ENCODE peak calls at places on chromosomes 16 and 17, in five cellular contexts. N is HepG2, T is K562, I is SK-N-SH, Z is GM12878. Y is an unnamed sample.

GRCh38 chr16:2897110-2897509 is 14.1 kb downstream of the FLYWCH2 start:
- DNase-seq in I (no peak), T (peak; percentile 6), Z (no peak), N (no peak), Y (no peak)

GRCh38 chr16:67349172-67349571 is 22.6 kb downstream of the LRRC36 start:
- DNase-seq in Z (no peak), T (no peak), I (peak; percentile 33), N (peak; percentile 53), Y (no peak)

GRCh38 chr16:586645-587590 is 2.9 kb upstream of the RAB40C start:
- DNase-seq in I (no peak), N (no peak), T (no peak), Z (no peak), Y (no peak)

GRCh38 chr16:49844399-49844798 is 11.5 kb downstream of the ZNF423 start:
- DNase-seq in I (no peak), N (no peak), T (no peak), Z (no peak), Y (no peak)

GRCh38 chr16:53055603-53056527 is 1.1 kb downstream of the CHD9 start:
- DNase-seq in I (peak; percentile 43), T (peak; percentile 85), N (peak; percentile 70), Z (no peak), Y (no peak)

GRCh38 chr16:87216148-87216823 is 100.9 kb downstream of the C16orf95 start:
- DNase-seq in N (no peak), I (no peak), Z (no peak), T (no peak), Y (no peak)

GRCh38 chr16:582614-583331 is 7.1 kb upstream of the RAB40C start:
- DNase-seq in I (no peak), N (no peak), T (no peak), Z (no peak), Y (no peak)

GRCh38 chr16:4500283-4500682 is 24.1 kb downstream of the HMOX2 start:
- DNase-seq in I (no peak), T (no peak), Z (no peak), N (peak; percentile 39), Y (no peak)

GRCh38 chr17:48441231-48441711 is 11.3 kb upstream of the SKAP1 start:
- DNase-seq in T (no peak), N (no peak), Z (peak; percentile 96), I (no peak), Y (no peak)

GRCh38 chr17:57037401-57037800 is 47.6 kb upstream of the AKAP1 start:
- DNase-seq in I (no peak), Z (no peak), N (no peak), T (no peak), Y (no peak)

GRCh38 chr17:45584092-45585036 is 93.8 kb upstream of the PLEKHM1 start:
- DNase-seq in N (peak; percentile 46), I (peak; percentile 83), T (peak; percentile 64), Z (no peak), Y (peak; percentile 36)

GRCh38 chr16:74297296-74297665 is 667 bp downstream of the PSMD7 start:
- DNase-seq in Z (no peak), I (peak; percentile 56), T (peak; percentile 63), N (peak; percentile 24), Y (peak; percentile 43)

GRCh38 chr17:33169580-33170285 is 123.4 kb downstream of the ASIC2 start:
- DNase-seq in N (no peak), T (no peak), Z (no peak), I (no peak), Y (no peak)

GRCh38 chr17:77076046-77076882 is 64.5 kb upstream of the SEC14L1 start:
- DNase-seq in I (no peak), T (no peak), Z (no peak), N (no peak), Y (no peak)

GRCh38 chr17:58254803-58255202 is 16.4 kb downstream of the LPO start:
- DNase-seq in N (no peak), I (no peak), Z (no peak), T (no peak), Y (no peak)

GRCh38 chr16:88844412-88845118 is 12.2 kb downstream of the GALNS start:
- DNase-seq in T (no peak), Z (no peak), I (no peak), N (no peak), Y (no peak)

GRCh38 chr16:88850531-88851199 is 6.1 kb downstream of the GALNS start:
- DNase-seq in T (no peak), I (no peak), Z (no peak), N (no peak), Y (no peak)

GRCh38 chr16:88848557-88848956 is 8.2 kb downstream of the GALNS start:
- DNase-seq in N (no peak), Z (no peak), I (no peak), T (no peak), Y (no peak)

GRCh38 chr16:88846088-88846487 is 10.7 kb downstream of the GALNS start:
- DNase-seq in Z (no peak), T (peak; percentile 30), I (no peak), N (no peak), Y (no peak)

GRCh38 chr16:88847654-88848053 is 9.1 kb downstream of the GALNS start:
- DNase-seq in N (no peak), Z (no peak), T (no peak), I (no peak), Y (no peak)
- TF ChIP-seq FOXM1 in N (no peak), Z (no peak), T (no peak), I (no peak), Y (no peak)

GRCh38 chr17:76003915-76004314 is 3.3 kb downstream of the CDK3 start:
- DNase-seq in Z (no peak), N (no peak), I (peak; percentile 19), T (no peak), Y (no peak)

GRCh38 chr17:76004750-76005262 is 4.2 kb downstream of the CDK3 start:
- DNase-seq in T (no peak), N (no peak), I (peak; percentile 45), Z (no peak), Y (no peak)

GRCh38 chr17:76007850-76008165 is 7.2 kb downstream of the CDK3 start:
- DNase-seq in T (no peak), N (no peak), I (no peak), Z (no peak), Y (no peak)

GRCh38 chr17:76007131-76007849 is 6.6 kb downstream of the CDK3 start:
- DNase-seq in T (no peak), I (no peak), Z (no peak), N (no peak), Y (no peak)

DNA sequence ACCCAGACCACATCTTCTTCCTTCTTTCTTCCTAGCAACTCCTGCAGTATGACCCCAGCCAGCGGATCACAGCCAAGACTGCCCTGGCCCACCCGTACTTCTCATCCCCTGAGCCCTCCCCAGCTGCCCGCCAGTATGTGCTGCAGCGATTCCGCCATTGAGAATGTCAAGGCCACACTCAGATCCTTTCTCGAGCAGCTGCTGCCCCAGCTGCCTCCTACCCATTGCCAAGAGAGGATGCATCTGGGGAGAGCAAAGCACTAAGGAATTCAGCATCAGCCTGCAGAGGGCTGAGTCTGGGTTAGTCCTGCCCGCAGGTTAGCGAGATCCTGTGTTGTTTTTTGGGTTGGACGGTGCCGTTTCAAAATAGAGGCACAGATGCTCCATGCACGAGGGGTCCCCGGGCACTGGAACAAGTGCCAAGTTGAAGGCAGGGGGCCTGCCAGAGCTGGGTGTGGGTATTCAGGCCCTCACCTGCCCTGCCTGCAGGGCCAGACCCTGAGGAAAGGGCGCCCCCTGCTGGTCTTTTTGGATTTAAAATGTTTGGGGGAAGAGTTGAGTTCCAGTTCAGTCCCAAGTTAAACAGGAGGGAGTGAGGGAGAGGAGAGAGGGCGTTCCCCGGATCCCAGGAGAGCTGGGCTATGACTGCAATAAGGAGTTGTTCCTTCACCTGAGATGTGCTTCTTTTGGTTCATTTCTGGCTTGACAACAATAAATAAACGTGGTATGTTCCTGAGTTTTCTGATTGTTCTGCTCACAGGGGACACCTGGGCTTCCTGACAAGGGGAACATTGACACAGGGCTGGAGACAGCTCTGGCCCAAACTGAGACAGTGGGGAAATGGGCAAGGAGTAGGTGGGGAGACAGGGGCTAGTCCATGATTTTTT is 4.9 kb downstream of the CDK3 start:
- DNase-seq in Z (no peak), I (peak; percentile 92), T (peak; percentile 83), N (peak; percentile 82), Y (peak; percentile 83)
- TF ChIP-seq FOXM1 in Z (no peak), I (no peak), T (no peak), N (no peak), Y (no peak)

DNA sequence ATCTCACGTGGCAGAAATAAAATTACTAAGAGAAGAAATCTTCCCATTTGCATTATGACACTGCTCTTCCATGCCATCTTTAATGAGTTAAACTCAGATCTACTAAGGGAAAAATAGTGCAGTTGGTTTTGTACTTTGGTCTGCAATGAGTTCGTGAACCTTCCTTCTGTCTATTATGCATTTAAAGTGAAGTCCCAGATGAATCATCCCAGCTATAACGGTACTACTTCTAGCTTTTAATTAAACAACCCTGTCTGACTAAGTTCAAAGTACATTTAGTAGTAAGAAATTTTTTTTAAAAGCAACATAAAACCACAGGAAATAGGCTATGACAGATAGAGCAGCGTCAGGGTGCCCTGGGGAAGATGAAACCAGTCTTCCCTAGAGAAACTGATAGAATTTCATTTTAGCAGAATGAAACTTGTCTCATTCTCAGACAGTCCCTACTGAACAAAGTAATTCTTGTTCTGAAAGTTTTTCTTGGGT is 1.8 kb downstream of the TMIGD1 start:
- DNase-seq in I (no peak), N (peak; percentile 88), Z (peak; percentile 72), T (no peak), Y (no peak)
- TF ChIP-seq FOXM1 in I (no peak), N (no peak), Z (no peak), T (no peak), Y (no peak)

DNA sequence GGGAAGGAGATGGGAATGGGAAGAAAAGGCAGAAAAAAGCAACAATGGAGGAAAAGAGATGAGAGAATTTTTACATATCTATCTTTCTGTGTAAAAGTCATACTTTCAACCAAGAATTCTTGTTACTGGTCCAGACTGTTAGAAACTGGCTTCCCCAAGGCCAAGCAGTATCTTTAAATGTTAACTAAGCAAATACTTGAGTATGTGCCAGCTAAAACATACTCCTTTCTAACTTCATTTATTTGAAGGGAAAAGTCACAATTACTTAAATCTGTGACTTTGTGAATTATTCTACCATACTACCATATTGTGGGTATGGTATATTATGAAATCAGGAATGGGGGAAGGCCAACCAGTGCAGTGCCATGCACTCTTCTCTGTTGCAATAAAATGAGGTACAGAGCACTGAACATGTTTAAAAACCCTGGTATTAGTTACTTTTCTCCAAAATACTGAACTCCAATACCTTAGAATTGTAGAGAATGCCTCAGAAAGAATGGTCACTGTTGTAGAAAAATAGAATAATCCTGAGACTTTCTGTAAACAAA is 92.3 kb upstream of the C17orf78 start:
- DNase-seq in N (no peak), Z (no peak), I (no peak), T (no peak), Y (no peak)
- TF ChIP-seq FOXM1 in N (no peak), Z (no peak), I (no peak), T (no peak), Y (no peak)

Y was measured in HEK293T.